ENCODE peak calls at places on chromosome 18, in five cellular contexts. U is B cell, E is A549, X is lower lobe of right lung, B is progenitor cell of endocrine pancreas. C is an unnamed sample.

GRCh38 chr18:39415471-39415870 is 1849.9 kb upstream of the CELF4 start:
- DNase-seq in E (no peak), B (no peak), X (no peak), U (no peak), C (no peak)

GRCh38 chr18:31954349-31954748 is 11.4 kb upstream of the TRAPPC8 start:
- DNase-seq in X (no peak), E (peak), B (no peak), U (no peak), C (no peak)

GRCh38 chr18:63909870-63910269 is 2.1 kb downstream of the SERPINB10 start:
- DNase-seq in E (no peak), U (no peak), B (no peak), X (no peak), C (no peak)

GRCh38 chr18:59837586-59837985 is 62.2 kb upstream of the PMAIP1 start:
- DNase-seq in E (peak), X (no peak), U (peak), B (peak), C (peak)

GRCh38 chr18:40293311-40293710 is 1661.7 kb upstream of the PIK3C3 start:
- DNase-seq in B (no peak), U (no peak), E (no peak), X (no peak), C (no peak)

GRCh38 chr18:61322265-61322873 is 10.9 kb upstream of the CDH20 start:
- DNase-seq in X (no peak), U (peak), E (peak), B (peak), C (peak)

GRCh38 chr18:46630160-46630559 is 26.9 kb downstream of the LOXHD1 start:
- DNase-seq in E (no peak), U (no peak), X (no peak), B (no peak), C (no peak)

GRCh38 chr18:3380384-3380961 is 69.5 kb upstream of the TGIF1 start:
- DNase-seq in E (peak), B (no peak), U (no peak), X (no peak), C (no peak)

GRCh38 chr18:8359076-8359475 is 250.2 kb upstream of the RAB12 start:
- DNase-seq in B (no peak), U (no peak), E (no peak), X (no peak), C (no peak)

GRCh38 chr18:21162786-21163185 is 51.2 kb upstream of the ROCK1 start:
- DNase-seq in E (no peak), X (no peak), U (no peak), B (no peak), C (no peak)

GRCh38 chr18:34707670-34708069 is 2.4 kb upstream of the DTNA start:
- DNase-seq in U (no peak), E (peak), B (no peak), X (no peak), C (no peak)

GRCh38 chr18:24628360-24628759 is 167.9 kb downstream of the HRH4 start:
- DNase-seq in B (no peak), X (no peak), U (no peak), E (no peak), C (no peak)

GRCh38 chr18:59988098-59988706 is 88.4 kb downstream of the PMAIP1 start:
- DNase-seq in X (no peak), B (no peak), E (peak), U (peak), C (peak)

GRCh38 chr18:47901624-47902362 is 28.7 kb downstream of the SMAD2 start:
- DNase-seq in B (no peak), U (peak), X (no peak), E (no peak), C (no peak)

GRCh38 chr18:63238711-63239110 is 80.9 kb downstream of the BCL2 start:
- DNase-seq in U (no peak), E (no peak), B (no peak), X (no peak), C (peak)

GRCh38 chr18:23134780-23135678 is at the start of gene CABLES1:
- DNase-seq in U (no peak), B (peak), X (peak), E (peak), C (peak)

GRCh38 chr18:78656346-78656925 is 323.2 kb upstream of the SALL3 start:
- DNase-seq in B (no peak), E (no peak), U (no peak), X (no peak), C (no peak)

GRCh38 chr18:25672490-25672889 is 320.5 kb upstream of the ZNF521 start:
- DNase-seq in X (no peak), B (no peak), U (no peak), E (no peak), C (peak)
- TF ChIP-seq CTCF in X (no peak), B (no peak), U (no peak), E (no peak), C (peak)

GRCh38 chr18:76349067-76349715 is 145.9 kb downstream of the ZNF516 start:
- DNase-seq in U (peak), B (peak), X (no peak), E (peak), C (peak)
- TF ChIP-seq CTCF in U (peak), B (peak), X (peak), E (peak), C (peak)

GRCh38 chr18:9474103-9474982 is 970 bp upstream of the RALBP1 start:
- DNase-seq in X (no peak), B (no peak), U (no peak), E (peak), C (no peak)
- TF ChIP-seq CTCF in X (no peak), B (no peak), U (no peak), E (no peak), C (no peak)

GRCh38 chr18:67467188-67467587 is 49.3 kb downstream of the DSEL start:
- DNase-seq in X (no peak), U (no peak), B (no peak), E (no peak), C (no peak)

GRCh38 chr18:67464499-67464898 is 52.0 kb downstream of the DSEL start:
- DNase-seq in U (no peak), E (no peak), B (no peak), X (no peak), C (no peak)

GRCh38 chr18:67468038-67468437 is 48.5 kb downstream of the DSEL start:
- DNase-seq in X (no peak), E (no peak), B (no peak), U (no peak), C (no peak)

DNA sequence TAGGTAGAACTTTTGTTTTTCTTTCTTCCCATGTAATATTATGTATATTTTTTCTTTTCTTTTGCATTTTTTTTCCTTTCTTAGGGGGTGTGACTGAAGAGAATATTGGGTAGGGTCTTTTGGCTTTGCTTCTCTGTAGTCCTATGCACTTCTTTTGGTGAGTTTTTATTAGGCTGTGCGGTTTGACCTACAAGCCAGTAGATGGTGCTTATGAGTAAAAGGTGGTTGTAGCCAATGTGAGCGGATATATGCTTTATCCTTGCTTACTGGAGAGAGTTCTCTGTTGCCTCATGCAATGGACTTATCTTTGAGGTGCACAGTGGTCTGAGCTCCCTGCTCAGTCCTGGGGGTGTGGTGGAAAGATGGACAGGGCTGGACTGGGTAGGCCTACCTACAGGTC is 52.7 kb downstream of the DSEL start:
- DNase-seq in E (peak), U (no peak), B (no peak), X (no peak), C (no peak)
- TF ChIP-seq CTCF in E (no peak), U (no peak), B (peak), X (no peak), C (no peak)

GRCh38 chr18:79747156-79747845 is 50.4 kb upstream of the KCNG2 start:
- DNase-seq in U (no peak), E (no peak), X (no peak), B (no peak), C (peak)
- TF ChIP-seq CTCF in U (no peak), E (no peak), X (no peak), B (no peak), C (no peak)

DNA sequence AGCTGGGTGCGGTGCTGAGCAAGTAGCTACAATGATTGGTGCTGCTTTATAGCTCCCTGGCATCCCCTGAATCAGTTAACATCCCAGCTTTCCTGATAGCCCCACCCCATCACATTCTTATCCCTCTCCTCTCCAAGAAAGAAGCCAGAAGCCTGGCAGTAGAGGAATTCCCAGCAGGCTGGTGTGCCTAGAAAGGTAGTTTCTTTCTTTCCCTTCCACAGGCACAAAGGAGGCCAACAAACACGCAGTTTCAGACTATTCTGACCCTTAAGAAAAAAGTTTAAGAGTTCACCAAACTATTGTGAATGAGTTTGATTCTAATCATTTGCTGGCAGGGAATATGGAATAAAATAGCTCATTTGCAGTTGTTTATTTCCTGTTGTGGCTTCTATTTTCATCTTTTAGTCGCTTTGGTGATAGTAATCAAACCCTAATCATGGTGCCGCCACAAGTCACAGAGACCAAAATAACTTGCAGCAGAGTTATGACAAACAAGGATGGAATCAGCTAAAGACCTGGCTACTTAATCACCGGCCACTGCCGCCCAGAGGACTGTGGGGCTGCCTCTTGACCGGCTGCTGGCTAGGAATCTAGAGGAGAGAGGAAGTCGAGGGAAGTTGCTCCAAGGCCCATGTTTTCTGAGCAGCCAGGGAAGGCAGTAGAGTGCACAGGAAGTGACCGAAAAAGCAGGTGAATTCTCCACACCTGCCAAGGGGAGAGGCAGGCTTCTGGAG is 4.9 kb upstream of the SMAD7 start:
- DNase-seq in B (no peak), E (no peak), X (peak), U (no peak), C (no peak)
- TF ChIP-seq CTCF in B (no peak), E (no peak), X (no peak), U (no peak), C (no peak)

GRCh38 chr18:44840053-44840826 is 159.6 kb downstream of the SETBP1 start:
- DNase-seq in U (no peak), X (no peak), B (no peak), E (no peak), C (no peak)

GRCh38 chr18:44837491-44838185 is 156.9 kb downstream of the SETBP1 start:
- DNase-seq in B (no peak), X (no peak), E (no peak), U (no peak), C (no peak)

GRCh38 chr18:44841769-44842587 is 161.3 kb downstream of the SETBP1 start:
- DNase-seq in B (no peak), E (no peak), U (no peak), X (no peak), C (no peak)

GRCh38 chr18:44841221-44841620 is 160.5 kb downstream of the SETBP1 start:
- DNase-seq in X (no peak), U (no peak), B (no peak), E (no peak), C (no peak)

GRCh38 chr18:44839239-44839666 is 158.6 kb downstream of the SETBP1 start:
- DNase-seq in E (peak), B (no peak), X (peak), U (peak), C (peak)
- TF ChIP-seq CTCF in E (no peak), B (no peak), X (no peak), U (no peak), C (no peak)

C was measured in glutamatergic neuron.